ENCODE peak calls at places on chromosome 1, in seven cellular contexts. P is AG09319; T is hypothalamus; W is WTC11; A is EL; S is heart right ventricle; I is activated CD8-positive, alpha-beta T cell treated with anti-CD3 and anti-CD28 coated beads for 36 hours. L is an unnamed sample.

GRCh38 chr1:202623075-202623474 is 87.2 kb downstream of the SYT2 start:
- DNase-seq in P (no peak), T (no peak), W (no peak), S (peak; percentile 24), I (no peak), A (peak; percentile 30), L (peak; percentile 84)

GRCh38 chr1:181126871-181127587 is 38.5 kb downstream of the IER5 start:
- DNase-seq in I (no peak), S (peak; percentile 45), A (no peak), P (no peak), T (no peak), W (no peak), L (no peak)

GRCh38 chr1:119139857-119140176 is 636 bp downstream of the WARS2 start:
- DNase-seq in A (no peak), W (no peak), P (no peak), S (no peak), I (no peak), T (no peak), L (no peak)

GRCh38 chr1:93042134-93042821 is 36.8 kb upstream of the MTF2 start:
- DNase-seq in A (peak; percentile 20), T (no peak), I (peak; percentile 45), P (no peak), W (no peak), S (no peak), L (no peak)

GRCh38 chr1:97385536-97385935 is 535.3 kb downstream of the DPYD start:
- DNase-seq in T (no peak), W (no peak), S (no peak), P (no peak), I (no peak), A (no peak), L (no peak)

GRCh38 chr1:67711850-67712202 is 26.8 kb downstream of the GADD45A start:
- DNase-seq in A (no peak), T (no peak), I (no peak), W (no peak), S (no peak), P (no peak), L (no peak)

GRCh38 chr1:183270541-183271141 is 84.6 kb downstream of the LAMC2 start:
- DNase-seq in W (no peak), S (no peak), I (no peak), A (peak; percentile 98), P (peak; percentile 86), T (no peak), L (peak; percentile 40)

GRCh38 chr1:117754061-117754969 is 148.5 kb downstream of the TENT5C start:
- DNase-seq in I (peak; percentile 57), A (peak; percentile 73), S (peak; percentile 65), W (peak; percentile 67), T (no peak), P (no peak), L (no peak)

GRCh38 chr1:228554107-228554506 is 66.9 kb downstream of the RNF187 start:
- DNase-seq in A (no peak), T (no peak), S (no peak), I (no peak), W (no peak), P (no peak), L (no peak)

GRCh38 chr1:108049083-108049819 is 84.3 kb upstream of the VAV3 start:
- DNase-seq in S (peak; percentile 36), P (no peak), A (peak; percentile 7), T (peak; percentile 55), W (peak; percentile 44), I (peak; percentile 67), L (no peak)

GRCh38 chr1:55428944-55429931 is 214.1 kb upstream of the USP24 start:
- DNase-seq in I (no peak), A (peak; percentile 100), W (no peak), S (peak; percentile 13), T (no peak), P (peak; percentile 97), L (peak; percentile 89)

GRCh38 chr1:200794506-200795065 is 55.9 kb downstream of the CAMSAP2 start:
- DNase-seq in P (no peak), A (peak; percentile 52), S (no peak), I (no peak), W (no peak), T (no peak), L (no peak)

GRCh38 chr1:58837886-58838285 is 54.0 kb upstream of the JUN start:
- DNase-seq in A (no peak), S (no peak), W (no peak), T (no peak), I (no peak), P (no peak), L (no peak)

GRCh38 chr1:207304710-207305151 is 16.7 kb upstream of the CD55 start:
- DNase-seq in P (no peak), W (no peak), S (no peak), A (peak; percentile 23), T (no peak), I (no peak), L (no peak)

GRCh38 chr1:202567747-202568146 is 142.5 kb downstream of the SYT2 start:
- DNase-seq in W (no peak), I (no peak), P (no peak), A (peak; percentile 70), T (no peak), S (no peak), L (no peak)

GRCh38 chr1:186643600-186643999 is 36.6 kb downstream of the PTGS2 start:
- DNase-seq in I (no peak), A (peak; percentile 49), S (no peak), T (no peak), W (no peak), P (no peak), L (no peak)

GRCh38 chr1:221729771-221730170 is 12.1 kb downstream of the DUSP10 start:
- DNase-seq in P (no peak), W (no peak), I (no peak), S (no peak), T (no peak), A (no peak), L (no peak)

GRCh38 chr1:222926566-222926965 is 111.7 kb downstream of the DISP1 start:
- DNase-seq in I (no peak), A (peak; percentile 41), P (peak; percentile 19), W (no peak), T (no peak), S (no peak), L (no peak)

GRCh38 chr1:228377664-228378452 is 28.8 kb downstream of the TRIM11 start:
- DNase-seq in I (peak; percentile 27), A (no peak), T (no peak), P (no peak), S (no peak), W (no peak), L (peak; percentile 78)

GRCh38 chr1:208100906-208101305 is 143.3 kb downstream of the PLXNA2 start:
- DNase-seq in A (no peak), P (no peak), T (no peak), I (no peak), S (no peak), W (no peak), L (no peak)

GRCh38 chr1:112735752-112736151 is 20.6 kb upstream of the PPM1J start:
- DNase-seq in T (no peak), A (peak; percentile 92), I (no peak), W (no peak), S (no peak), P (no peak), L (no peak)

GRCh38 chr1:172180886-172181285 is 239.6 kb upstream of the C1orf105 start:
- DNase-seq in I (peak; percentile 59), S (peak; percentile 55), W (no peak), A (peak; percentile 52), T (peak; percentile 4), P (no peak), L (peak; percentile 78)

GRCh38 chr1:111415461-111415860 is 12.1 kb downstream of the OVGP1 start:
- DNase-seq in A (no peak), T (no peak), I (no peak), P (no peak), W (no peak), S (no peak), L (no peak)

GRCh38 chr1:29083318-29084195 is 40.1 kb downstream of the TMEM200B start:
- DNase-seq in T (no peak), S (no peak), A (no peak), P (no peak), W (no peak), I (no peak), L (no peak)

GRCh38 chr1:74847720-74848119 is 114.8 kb downstream of the TYW3 start:
- DNase-seq in W (no peak), T (no peak), I (no peak), S (no peak), P (no peak), A (no peak), L (no peak)

L was measured in posterior vena cava.